ENCODE peak calls at places on chromosomes 11 and 22, in ten cellular contexts. S, J, V, P, K, M, R, X, Z and Q are unnamed samples.
A peak's percentile ranks its signal among the peaks of the same experiment; 100 is the strongest.

GRCh38 chr11:88508558-88508807 is 170.9 kb upstream of the CTSC start:
- DNase-seq in P (peak; percentile 65), K (no peak), Z (no peak), X (no peak), J (no peak), R (no peak), M (peak; percentile 55), S (no peak), V (no peak), Q (no peak)

GRCh38 chr11:71452354-71453020 is 516 bp upstream of the NADSYN1 start:
- DNase-seq in Z (peak; percentile 67), K (peak; percentile 70), V (peak; percentile 61), P (peak; percentile 83), S (no peak), X (no peak), M (no peak), R (peak; percentile 59), J (peak; percentile 66), Q (peak; percentile 50)

GRCh38 chr22:25062378-25063095 is 110.0 kb downstream of the KIAA1671 start:
- DNase-seq in M (no peak), Z (no peak), X (no peak), K (no peak), P (no peak), R (no peak), V (no peak), J (peak; percentile 1), S (no peak), Q (no peak)

GRCh38 chr11:65529475-65530156 is 4.7 kb downstream of the SCYL1 start:
- DNase-seq in Z (no peak), V (no peak), S (no peak), J (peak; percentile 34), P (no peak), X (no peak), R (no peak), K (no peak), M (no peak), Q (no peak)

GRCh38 chr11:75955443-75955842 is 140.4 kb downstream of the UVRAG start:
- DNase-seq in K (no peak), V (peak; percentile 16), M (no peak), X (no peak), R (no peak), J (no peak), S (no peak), P (no peak), Z (no peak), Q (no peak)

GRCh38 chr22:45225732-45226560 is 14.7 kb downstream of the KIAA0930 start:
- DNase-seq in J (peak; percentile 74), Z (no peak), V (peak; percentile 75), M (no peak), X (no peak), P (no peak), S (peak; percentile 70), R (no peak), K (no peak), Q (peak; percentile 62)

GRCh38 chr11:133934599-133935550 is 21.9 kb downstream of the IGSF9B start:
- DNase-seq in J (no peak), K (no peak), V (peak; percentile 92), M (no peak), Z (peak; percentile 60), R (no peak), S (peak; percentile 92), P (no peak), X (peak; percentile 43), Q (no peak)

GRCh38 chr11:15034687-15035267 is 38.6 kb upstream of the CALCB start:
- DNase-seq in Z (no peak), K (no peak), V (no peak), M (no peak), P (no peak), X (peak; percentile 3), J (peak; percentile 46), R (no peak), S (no peak), Q (no peak)

GRCh38 chr11:129853508-129854228 is 38.0 kb downstream of the TMEM45B start:
- DNase-seq in S (peak; percentile 79), K (peak; percentile 52), R (no peak), M (no peak), Z (no peak), J (no peak), X (peak; percentile 48), V (peak; percentile 58), P (peak; percentile 85), Q (peak; percentile 71)

GRCh38 chr22:36221799-36222751 is 17.3 kb downstream of the APOL2 start:
- DNase-seq in K (peak; percentile 64), S (peak; percentile 28), X (peak; percentile 39), Z (peak; percentile 81), M (peak; percentile 62), V (peak; percentile 62), R (no peak), P (no peak), J (peak; percentile 72), Q (peak; percentile 67)

DNA sequence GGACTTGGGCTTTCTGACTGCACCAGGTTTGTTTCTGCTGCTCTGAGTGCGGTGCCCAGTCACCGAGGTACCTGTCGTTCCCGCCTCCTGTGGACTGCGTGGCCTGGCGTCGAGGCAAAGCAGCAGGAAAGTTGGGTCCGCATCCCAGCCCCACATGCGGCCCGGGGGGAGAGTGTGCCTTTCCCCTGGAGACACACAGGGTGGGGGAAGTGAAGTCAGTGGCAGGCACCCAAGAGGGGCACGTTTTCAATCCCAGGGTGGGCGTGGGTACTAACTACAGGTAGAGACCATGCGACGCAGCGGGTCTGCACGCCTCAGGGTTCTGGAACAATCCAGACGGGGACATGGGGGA is 25.3 kb upstream of the GRAMD4 start:
- DNase-seq in Z (peak; percentile 0), K (no peak), S (no peak), X (no peak), V (no peak), R (peak; percentile 27), J (no peak), M (no peak), P (peak; percentile 80), Q (no peak)
- H3K4me1 ChIP-seq in Z (no peaks in the 10 kb centered on the region), K (peaks cover 44% of the 10 kb centered on the region), S (peaks cover 18% of the 10 kb centered on the region), X (no peaks in the 10 kb centered on the region), V (peaks cover 29% of the 10 kb centered on the region), R (no peaks in the 10 kb centered on the region), J (peaks cover 30% of the 10 kb centered on the region), M (no peaks in the 10 kb centered on the region), P (peaks cover 18% of the 10 kb centered on the region), Q (peaks cover 19% of the 10 kb centered on the region)

GRCh38 chr22:48827228-48827810 is 1000.4 kb downstream of the BRD1 start:
- DNase-seq in S (no peak), P (peak; percentile 63), R (no peak), K (no peak), V (no peak), M (peak; percentile 39), Z (no peak), X (no peak), J (no peak), Q (no peak)

GRCh38 chr22:48832592-48832991 is 995.1 kb downstream of the BRD1 start:
- DNase-seq in K (no peak), V (no peak), Z (no peak), X (no peak), S (no peak), P (no peak), J (no peak), M (no peak), R (no peak), Q (no peak)

GRCh38 chr22:48827904-48828555 is 999.6 kb downstream of the BRD1 start:
- DNase-seq in R (no peak), X (no peak), K (no peak), P (peak; percentile 88), Z (no peak), J (no peak), V (no peak), S (no peak), M (peak; percentile 39), Q (no peak)

GRCh38 chr22:48828688-48829087 is 999.0 kb downstream of the BRD1 start:
- DNase-seq in K (no peak), M (no peak), Z (no peak), J (no peak), P (peak; percentile 43), R (no peak), X (no peak), V (no peak), S (no peak), Q (no peak)

DNA sequence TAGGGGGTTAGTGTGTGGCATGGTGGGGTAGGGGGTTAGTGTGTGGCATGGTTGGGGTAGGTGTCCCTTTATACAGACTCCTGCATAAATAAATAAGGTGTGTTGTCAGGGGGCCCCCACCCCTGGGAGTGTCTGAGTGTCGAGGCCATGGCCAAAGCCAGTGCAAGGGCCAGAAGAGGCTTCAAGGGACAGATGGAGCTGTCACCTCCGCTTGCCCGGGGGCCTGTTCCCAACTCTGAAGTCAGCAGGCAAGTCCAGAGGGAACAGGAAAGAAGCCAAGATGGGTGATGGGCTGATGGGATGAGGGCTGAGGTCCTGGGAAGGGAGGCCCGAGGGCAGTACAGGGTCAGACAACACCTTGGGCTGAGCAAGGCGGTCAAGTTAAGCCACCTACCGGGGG is 997.8 kb downstream of the BRD1 start:
- DNase-seq in M (no peak), X (no peak), K (no peak), Z (no peak), R (no peak), P (peak; percentile 55), V (no peak), J (no peak), S (no peak), Q (no peak)
- H3K9me3 ChIP-seq in M (no peaks in the 10 kb centered on the region), X (no peaks in the 10 kb centered on the region), K (peaks cover 26% of the 10 kb centered on the region), Z (no peaks in the 10 kb centered on the region), R (no peaks in the 10 kb centered on the region), P (peaks cover 2% of the 10 kb centered on the region), V (no peaks in the 10 kb centered on the region), J (peaks cover 10% of the 10 kb centered on the region), S (peaks cover 38% of the 10 kb centered on the region), Q (peaks cover 9% of the 10 kb centered on the region)

GRCh38 chr11:128484172-128484571 is 103.2 kb downstream of the ETS1 start:
- DNase-seq in K (no peak), S (no peak), P (no peak), V (no peak), Z (no peak), X (peak; percentile 55), R (no peak), M (no peak), J (no peak), Q (no peak)
- TF ChIP-seq CTCF in K (peak; percentile 33), S (peak; percentile 46), P (no peak), V (no peak), Z (peak; percentile 22), X (peak; percentile 49), R (no peak), M (peak; percentile 36), J (no peak), Q (no peak)

GRCh38 chr11:119173453-119173852 is 4.9 kb downstream of the NLRX1 start:
- DNase-seq in S (no peak), K (no peak), M (no peak), P (no peak), V (no peak), Z (no peak), X (no peak), J (no peak), R (no peak), Q (no peak)

GRCh38 chr11:119168471-119169271 is at the start of gene NLRX1:
- DNase-seq in J (peak; percentile 92), M (peak; percentile 90), K (peak; percentile 85), S (peak; percentile 66), P (peak; percentile 93), X (peak; percentile 86), R (peak; percentile 86), V (peak; percentile 88), Z (peak; percentile 90), Q (peak; percentile 89)

GRCh38 chr11:119169272-119169719 is 771 bp downstream of the NLRX1 start:
- DNase-seq in X (peak; percentile 58), Z (peak; percentile 58), P (no peak), J (peak; percentile 83), S (peak; percentile 37), V (peak; percentile 49), R (no peak), K (peak; percentile 32), M (peak; percentile 79), Q (peak; percentile 53)

GRCh38 chr11:119175493-119176077 is 7.1 kb downstream of the NLRX1 start:
- DNase-seq in R (no peak), J (no peak), Z (no peak), X (no peak), V (peak; percentile 17), K (no peak), P (no peak), S (peak; percentile 22), M (no peak), Q (no peak)

GRCh38 chr11:119172513-119172912 is 4.0 kb downstream of the NLRX1 start:
- DNase-seq in R (no peak), X (no peak), P (no peak), K (no peak), J (no peak), Z (no peak), S (no peak), M (no peak), V (no peak), Q (no peak)
- H3K4me1 ChIP-seq in R (peaks cover 8% of the 10 kb centered on the region), X (peaks cover 6% of the 10 kb centered on the region), P (peaks cover 2% of the 10 kb centered on the region), K (peaks cover 4% of the 10 kb centered on the region), J (peaks cover 4% of the 10 kb centered on the region), Z (peaks cover 5% of the 10 kb centered on the region), S (peaks cover 17% of the 10 kb centered on the region), M (no peaks in the 10 kb centered on the region), V (peaks cover 5% of the 10 kb centered on the region), Q (peaks cover 4% of the 10 kb centered on the region)